ENCODE peak calls at places on chromosomes 13 and 19, in five cellular contexts. T, V, Y, N and J are unnamed samples.

GRCh38 chr13:36193151-36193855 is 21.1 kb downstream of the SOHLH2 start:
- DNase-seq in T (no peak), V (no peak), Y (no peak), N (no peak), J (no peak)

GRCh38 chr13:66657165-66657895 is 572.8 kb downstream of the PCDH9 start:
- DNase-seq in T (no peak), V (no peak), Y (no peak), N (no peak), J (peak; percentile 70)

GRCh38 chr13:73519720-73520119 is 460.9 kb downstream of the KLF5 start:
- DNase-seq in T (no peak), V (no peak), Y (no peak), N (no peak), J (no peak)

GRCh38 chr19:29211562-29212416 is 1.2 kb downstream of the UQCRFS1 start:
- DNase-seq in T (no peak), V (peak; percentile 18), Y (no peak), N (no peak), J (no peak)

GRCh38 chr19:45153339-45154063 is 7.3 kb downstream of the NKPD1 start:
- DNase-seq in T (no peak), V (peak; percentile 90), Y (no peak), N (no peak), J (no peak)

GRCh38 chr19:45848922-45849321 is 14.0 kb downstream of the SYMPK start:
- DNase-seq in T (no peak), V (peak; percentile 46), Y (no peak), N (no peak), J (no peak)

GRCh38 chr13:111361046-111361872 is 40.8 kb downstream of the TEX29 start:
- DNase-seq in T (no peak), V (no peak), Y (peak; percentile 33), N (no peak), J (no peak)

GRCh38 chr19:23263870-23264590 is 13.8 kb upstream of the ZNF724 start:
- DNase-seq in T (no peak), V (no peak), Y (no peak), N (no peak), J (no peak)

GRCh38 chr13:78764665-78765064 is 105.7 kb upstream of the OBI1 start:
- DNase-seq in T (no peak), V (no peak), Y (no peak), N (no peak), J (no peak)

GRCh38 chr13:50055454-50055853 is 40.2 kb downstream of the KCNRG start:
- DNase-seq in T (no peak), V (no peak), Y (no peak), N (no peak), J (no peak)

GRCh38 chr13:100630564-100630963 is 42.0 kb upstream of the GGACT start:
- DNase-seq in T (no peak), V (no peak), Y (no peak), N (no peak), J (no peak)

GRCh38 chr13:42574435-42575311 is 721 bp downstream of the TNFSF11 start:
- DNase-seq in T (peak; percentile 63), V (no peak), Y (peak; percentile 83), N (no peak), J (no peak)

GRCh38 chr19:46291829-46292228 is 5.0 kb upstream of the HIF3A start:
- DNase-seq in T (no peak), V (no peak), Y (no peak), N (no peak), J (no peak)

GRCh38 chr19:20472854-20473253 is 92.7 kb downstream of the ZNF737 start:
- DNase-seq in T (no peak), V (no peak), Y (no peak), N (no peak), J (no peak)

GRCh38 chr13:75326173-75327131 is 155.5 kb downstream of the TBC1D4 start:
- DNase-seq in T (peak; percentile 20), V (peak; percentile 41), Y (peak; percentile 77), N (no peak), J (no peak)

GRCh38 chr19:13163609-13164364 is 13.6 kb downstream of the IER2 start:
- DNase-seq in T (no peak), V (peak; percentile 64), Y (peak; percentile 89), N (no peak), J (no peak)

GRCh38 chr13:45325806-45326205 is 15.2 kb downstream of the TPT1 start:
- DNase-seq in T (no peak), V (no peak), Y (no peak), N (no peak), J (no peak)

GRCh38 chr19:12952488-12953455 is 4.3 kb downstream of the GADD45GIP1 start:
- DNase-seq in T (no peak), V (peak; percentile 13), Y (no peak), N (no peak), J (no peak)

GRCh38 chr13:59422646-59423045 is 741.1 kb downstream of the DIAPH3 start:
- DNase-seq in T (no peak), V (no peak), Y (no peak), N (no peak), J (no peak)

GRCh38 chr19:16078759-16079707 is 2.7 kb downstream of the TPM4 start:
- DNase-seq in T (no peak), V (peak; percentile 53), Y (peak; percentile 73), N (peak; percentile 94), J (peak; percentile 67)

GRCh38 chr13:26488236-26489028 is 69.1 kb upstream of the WASF3 start:
- DNase-seq in T (no peak), V (no peak), Y (no peak), N (no peak), J (no peak)

GRCh38 chr19:16258440-16258903 is 60.8 kb downstream of the AP1M1 start:
- DNase-seq in T (no peak), V (peak; percentile 100), Y (peak; percentile 87), N (no peak), J (no peak)

GRCh38 chr19:51327066-51327985 is 14.6 kb downstream of the VSIG10L start:
- DNase-seq in T (peak; percentile 83), V (peak; percentile 95), Y (peak; percentile 71), N (no peak), J (no peak)

GRCh38 chr19:40280608-40281221 is 4.4 kb downstream of the AKT2 start:
- DNase-seq in T (no peak), V (no peak), Y (peak; percentile 66), N (no peak), J (no peak)

GRCh38 chr13:53142301-53142700 is 113.7 kb downstream of the OLFM4 start:
- DNase-seq in T (no peak), V (no peak), Y (no peak), N (no peak), J (no peak)

GRCh38 chr13:57212989-57213388 is 46.0 kb downstream of the PRR20E start:
- DNase-seq in T (no peak), V (no peak), Y (no peak), N (no peak), J (no peak)

GRCh38 chr13:100818706-100819105 is 144.1 kb upstream of the TMTC4 start:
- DNase-seq in T (no peak), V (no peak), Y (no peak), N (no peak), J (no peak)

GRCh38 chr19:45595814-45596213 is 6.2 kb downstream of the GPR4 start:
- DNase-seq in T (no peak), V (no peak), Y (no peak), N (no peak), J (no peak)

GRCh38 chr13:48858523-48858922 is 117.2 kb upstream of the FNDC3A start:
- DNase-seq in T (no peak), V (no peak), Y (no peak), N (no peak), J (no peak)

GRCh38 chr19:35222373-35223005 is 6.0 kb downstream of the FAM187B start:
- DNase-seq in T (no peak), V (no peak), Y (no peak), N (no peak), J (no peak)

GRCh38 chr13:24215732-24216131 is 55.2 kb downstream of the SPATA13 start:
- DNase-seq in T (no peak), V (no peak), Y (no peak), N (no peak), J (no peak)

GRCh38 chr13:71515639-71516038 is 351.4 kb downstream of the DACH1 start:
- DNase-seq in T (no peak), V (no peak), Y (no peak), N (no peak), J (no peak)

GRCh38 chr13:41916173-41916954 is 44.5 kb downstream of the VWA8 start:
- DNase-seq in T (peak; percentile 14), V (no peak), Y (no peak), N (peak; percentile 89), J (no peak)

GRCh38 chr19:12720851-12721655 is 2.7 kb downstream of the TNPO2 start:
- DNase-seq in T (no peak), V (peak; percentile 56), Y (no peak), N (no peak), J (no peak)

GRCh38 chr19:42469311-42470239 is 26.8 kb upstream of the CXCL17 start:
- DNase-seq in T (no peak), V (no peak), Y (no peak), N (no peak), J (no peak)

GRCh38 chr13:111859361-111860105 is 207.4 kb upstream of the SOX1 start:
- DNase-seq in T (no peak), V (no peak), Y (no peak), N (no peak), J (no peak)

GRCh38 chr13:108227651-108228272 is 9.6 kb downstream of the ABHD13 start:
- DNase-seq in T (no peak), V (no peak), Y (no peak), N (no peak), J (peak; percentile 19)

GRCh38 chr19:21680679-21681078 is 86.7 kb downstream of the ZNF100 start:
- DNase-seq in T (no peak), V (no peak), Y (no peak), N (no peak), J (no peak)

GRCh38 chr19:53942001-53942786 is 20.5 kb upstream of the CACNG8 start:
- DNase-seq in T (no peak), V (peak; percentile 83), Y (no peak), N (no peak), J (no peak)
- TF ChIP-seq POLR2AphosphoS5 in T (no peak), V (no peak), Y (no peak), N (no peak), J (no peak)

GRCh38 chr19:813359-814107 is 8.2 kb downstream of the PLPPR3 start:
- DNase-seq in T (peak; percentile 32), V (peak; percentile 12), Y (no peak), N (no peak), J (no peak)
- TF ChIP-seq POLR2AphosphoS5 in T (no peak), V (no peak), Y (peak; percentile 60), N (peak; percentile 26), J (no peak)

GRCh38 chr13:30832845-30833332 is 73.2 kb upstream of the MEDAG start:
- DNase-seq in T (no peak), V (peak; percentile 15), Y (no peak), N (no peak), J (peak; percentile 95)
- TF ChIP-seq POLR2AphosphoS5 in T (no peak), V (no peak), Y (no peak), N (no peak), J (peak; percentile 70)

GRCh38 chr19:54335979-54336892 is 2.7 kb downstream of the LILRA4 start:
- DNase-seq in T (no peak), V (no peak), Y (no peak), N (no peak), J (no peak)

GRCh38 chr19:54335164-54335563 is 3.8 kb downstream of the LILRA4 start:
- DNase-seq in T (no peak), V (no peak), Y (no peak), N (no peak), J (no peak)

GRCh38 chr19:54337858-54338230 is 1.1 kb downstream of the LILRA4 start:
- DNase-seq in T (no peak), V (no peak), Y (no peak), N (no peak), J (no peak)

GRCh38 chr19:54338521-54338920 is 441 bp downstream of the LILRA4 start:
- DNase-seq in T (no peak), V (no peak), Y (no peak), N (no peak), J (no peak)

GRCh38 chr19:54336893-54337857 is 1.8 kb downstream of the LILRA4 start:
- DNase-seq in T (no peak), V (no peak), Y (no peak), N (no peak), J (no peak)
- TF ChIP-seq POLR2AphosphoS5 in T (no peak), V (no peak), Y (no peak), N (no peak), J (no peak)